ENCODE peak calls at places on chromosomes 7 and 10, in five cellular contexts. One of them, this sample, is unnamed.

GRCh38 chr7:125490167-125490566 is 560.5 kb upstream of the POT1 start:
- DNase-seq in K562: no peak
- DNase-seq in A549: no peak
- DNase-seq in HepG2: no peak
- DNase-seq in H1: no peak
- DNase-seq in this sample: no peak

GRCh38 chr10:16929067-16929466 is 111.8 kb upstream of the RSU1 start:
- DNase-seq in K562: no peak
- DNase-seq in A549: no peak
- DNase-seq in HepG2: peak
- DNase-seq in H1: no peak
- DNase-seq in this sample: no peak

GRCh38 chr10:124640538-124641231 is 103.5 kb downstream of the FAM53B start:
- DNase-seq in K562: peak
- DNase-seq in A549: no peak
- DNase-seq in HepG2: no peak
- DNase-seq in H1: no peak
- DNase-seq in this sample: no peak

GRCh38 chr7:5396999-5397656 is 26.5 kb downstream of the TNRC18 start:
- DNase-seq in K562: no peak
- DNase-seq in A549: peak
- DNase-seq in HepG2: peak
- DNase-seq in H1: no peak
- DNase-seq in this sample: peak

GRCh38 chr10:43138757-43139241 is 554 bp downstream of the CSGALNACT2 start:
- DNase-seq in K562: peak
- DNase-seq in A549: peak
- DNase-seq in HepG2: no peak
- DNase-seq in H1: no peak
- DNase-seq in this sample: peak

GRCh38 chr10:7409732-7410168 is 1.1 kb downstream of the SFMBT2 start:
- DNase-seq in K562: peak
- DNase-seq in A549: no peak
- DNase-seq in HepG2: no peak
- DNase-seq in H1: no peak
- DNase-seq in this sample: no peak

GRCh38 chr7:51376420-51377092 is 59.9 kb upstream of the COBL start:
- DNase-seq in K562: peak
- DNase-seq in A549: no peak
- DNase-seq in HepG2: no peak
- DNase-seq in H1: no peak
- DNase-seq in this sample: no peak

GRCh38 chr10:32983333-32983909 is 25.4 kb upstream of the ITGB1 start:
- DNase-seq in K562: no peak
- DNase-seq in A549: peak
- DNase-seq in HepG2: peak
- DNase-seq in H1: no peak
- DNase-seq in this sample: peak

GRCh38 chr10:77881636-77882035 is 44.9 kb downstream of the DLG5 start:
- DNase-seq in K562: no peak
- DNase-seq in A549: no peak
- DNase-seq in HepG2: peak
- DNase-seq in H1: no peak
- DNase-seq in this sample: no peak

GRCh38 chr7:147635288-147635687 is 955.3 kb upstream of the C7orf33 start:
- DNase-seq in K562: no peak
- DNase-seq in A549: no peak
- DNase-seq in HepG2: no peak
- DNase-seq in H1: no peak
- DNase-seq in this sample: no peak

GRCh38 chr10:130400890-130401289 is 264.7 kb downstream of the GLRX3 start:
- DNase-seq in K562: no peak
- DNase-seq in A549: no peak
- DNase-seq in HepG2: no peak
- DNase-seq in H1: no peak
- DNase-seq in this sample: no peak

GRCh38 chr7:64574481-64575159 is 11.7 kb upstream of the ZNF680 start:
- DNase-seq in K562: no peak
- DNase-seq in A549: no peak
- DNase-seq in HepG2: no peak
- DNase-seq in H1: peak
- DNase-seq in this sample: peak

GRCh38 chr7:33842141-33842540 is 63.2 kb upstream of the BMPER start:
- DNase-seq in K562: no peak
- DNase-seq in A549: no peak
- DNase-seq in HepG2: no peak
- DNase-seq in H1: no peak
- DNase-seq in this sample: no peak

GRCh38 chr7:138864667-138865066 is 66.7 kb upstream of the ATP6V0A4 start:
- DNase-seq in K562: no peak
- DNase-seq in A549: peak
- DNase-seq in HepG2: no peak
- DNase-seq in H1: no peak
- DNase-seq in this sample: peak

GRCh38 chr7:31493714-31494181 is 20.1 kb upstream of the ITPRID1 start:
- DNase-seq in K562: no peak
- DNase-seq in A549: no peak
- DNase-seq in HepG2: peak
- DNase-seq in H1: no peak
- DNase-seq in this sample: no peak

GRCh38 chr7:6153646-6154541 is 118.5 kb downstream of the CYTH3 start:
- DNase-seq in K562: no peak
- DNase-seq in A549: no peak
- DNase-seq in HepG2: no peak
- DNase-seq in H1: no peak
- DNase-seq in this sample: no peak

DNA sequence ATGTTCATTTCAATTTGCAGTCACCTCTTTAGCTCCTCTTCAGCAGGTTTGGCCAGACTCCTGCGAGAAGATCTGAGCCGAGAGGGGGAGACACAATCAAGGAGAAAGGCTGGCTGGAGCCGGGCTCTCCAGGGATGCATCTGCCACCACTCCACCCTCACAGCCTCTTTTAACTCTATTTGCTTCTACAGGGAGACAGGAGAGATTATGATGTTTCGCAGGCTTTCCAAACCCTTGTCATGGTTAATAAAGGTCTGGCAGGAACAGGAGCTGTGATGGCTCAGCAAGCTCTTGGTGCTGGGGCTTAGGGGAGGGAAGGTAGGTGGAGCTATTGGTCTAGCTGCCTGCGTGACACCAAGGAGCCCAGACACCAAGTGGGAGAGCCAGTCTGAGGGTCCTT is 448.1 kb upstream of the PODXL start:
- DNase-seq in K562: no peak
- DNase-seq in A549: no peak
- DNase-seq in HepG2: no peak
- DNase-seq in H1: no peak
- DNase-seq in this sample: no peak
- TF ChIP-seq MAFK in K562: no peak
- TF ChIP-seq MAFK in A549: no peak
- TF ChIP-seq MAFK in HepG2: no peak
- TF ChIP-seq MAFK in H1: no peak
- TF ChIP-seq MAFK in this sample: no peak

GRCh38 chr10:67763499-67764011 is 67.6 kb upstream of the CTNNA3 start:
- DNase-seq in K562: peak
- DNase-seq in A549: peak
- DNase-seq in HepG2: peak
- DNase-seq in H1: peak
- DNase-seq in this sample: peak

GRCh38 chr10:67760272-67760671 is 64.3 kb upstream of the CTNNA3 start:
- DNase-seq in K562: no peak
- DNase-seq in A549: no peak
- DNase-seq in HepG2: no peak
- DNase-seq in H1: no peak
- DNase-seq in this sample: no peak

GRCh38 chr10:67767245-67767644 is 70.7 kb downstream of the DNAJC12 start:
- DNase-seq in K562: no peak
- DNase-seq in A549: no peak
- DNase-seq in HepG2: no peak
- DNase-seq in H1: no peak
- DNase-seq in this sample: no peak

GRCh38 chr10:67764012-67764822 is 68.2 kb upstream of the CTNNA3 start:
- DNase-seq in K562: peak
- DNase-seq in A549: peak
- DNase-seq in HepG2: peak
- DNase-seq in H1: peak
- DNase-seq in this sample: peak
- TF ChIP-seq POLR2A in K562: no peak
- TF ChIP-seq POLR2A in A549: no peak
- TF ChIP-seq POLR2A in HepG2: no peak
- TF ChIP-seq POLR2A in H1: no peak
- TF ChIP-seq POLR2A in this sample: no peak

DNA sequence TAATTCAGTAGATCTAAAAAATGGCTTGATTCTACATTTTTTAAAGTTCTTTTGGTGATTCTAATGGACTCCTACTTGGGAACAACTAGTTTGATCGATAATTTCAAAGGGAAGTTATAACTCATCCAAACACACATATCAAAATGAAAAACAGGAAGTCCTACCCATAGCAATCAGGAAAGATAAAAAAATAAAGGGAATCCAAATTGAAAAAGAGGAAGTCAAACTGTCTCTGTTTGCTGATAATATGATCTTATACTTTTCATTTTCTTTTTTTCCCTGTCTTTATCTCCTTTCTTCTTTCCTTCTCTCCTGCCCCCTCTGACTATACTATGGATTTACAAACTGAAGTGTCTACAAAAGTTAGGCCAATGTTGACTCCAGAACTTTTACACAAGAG is 118.8 kb downstream of the IQUB start:
- DNase-seq in K562: no peak
- DNase-seq in A549: no peak
- DNase-seq in HepG2: no peak
- DNase-seq in H1: no peak
- DNase-seq in this sample: no peak
- TF ChIP-seq MAFK in K562: no peak
- TF ChIP-seq MAFK in A549: no peak
- TF ChIP-seq MAFK in HepG2: no peak
- TF ChIP-seq MAFK in H1: no peak
- TF ChIP-seq MAFK in this sample: no peak

DNA sequence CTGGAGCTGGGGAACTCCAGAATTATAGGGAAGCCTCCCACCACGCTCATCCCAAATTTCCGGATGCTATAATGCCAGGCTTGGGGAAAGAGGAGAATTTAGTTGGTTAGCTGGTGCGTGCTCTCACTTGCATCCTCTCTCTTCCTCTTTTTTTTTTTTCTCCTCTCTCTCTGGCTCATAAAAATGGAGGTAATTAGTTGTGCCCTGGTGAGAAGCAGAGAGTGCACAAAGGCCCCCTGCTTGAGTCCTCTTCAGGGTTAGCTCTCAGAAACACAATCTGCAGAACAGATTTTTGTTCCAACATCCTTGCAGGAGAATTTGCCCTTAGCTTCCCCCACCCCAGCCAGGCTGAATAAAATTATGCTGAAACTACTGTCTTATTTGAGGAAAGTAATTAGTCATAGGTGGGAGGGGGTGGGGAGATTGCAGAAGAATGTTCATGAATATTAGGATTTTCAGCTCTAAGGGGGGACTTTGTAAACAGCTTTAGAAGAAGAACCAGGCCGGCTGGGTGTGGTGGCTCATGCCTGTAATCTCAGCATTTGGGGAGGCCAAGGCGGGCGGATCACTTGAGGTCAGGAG is 7.6 kb downstream of the SERPINE1 start:
- DNase-seq in K562: no peak
- DNase-seq in A549: no peak
- DNase-seq in HepG2: no peak
- DNase-seq in H1: no peak
- DNase-seq in this sample: no peak
- TF ChIP-seq POLR2A in K562: no peak
- TF ChIP-seq POLR2A in A549: no peak
- TF ChIP-seq POLR2A in HepG2: no peak
- TF ChIP-seq POLR2A in H1: no peak
- TF ChIP-seq POLR2A in this sample: peak

GRCh38 chr10:70753841-70754621 is 31.1 kb downstream of the TBATA start:
- DNase-seq in K562: peak
- DNase-seq in A549: no peak
- DNase-seq in HepG2: no peak
- DNase-seq in H1: peak
- DNase-seq in this sample: peak
- TF ChIP-seq MAFK in K562: no peak
- TF ChIP-seq MAFK in A549: no peak
- TF ChIP-seq MAFK in HepG2: no peak
- TF ChIP-seq MAFK in H1: no peak
- TF ChIP-seq MAFK in this sample: no peak

GRCh38 chr10:50624866-50625491 is 1.2 kb upstream of the SGMS1 start:
- DNase-seq in K562: peak
- DNase-seq in A549: peak
- DNase-seq in HepG2: peak
- DNase-seq in H1: no peak
- DNase-seq in this sample: peak
- TF ChIP-seq POLR2A in K562: peak
- TF ChIP-seq POLR2A in A549: peak
- TF ChIP-seq POLR2A in HepG2: peak
- TF ChIP-seq POLR2A in H1: no peak
- TF ChIP-seq POLR2A in this sample: peak

GRCh38 chr10:98778277-98778759 is 331.6 kb upstream of the HPS1 start:
- DNase-seq in K562: peak
- DNase-seq in A549: no peak
- DNase-seq in HepG2: no peak
- DNase-seq in H1: no peak
- DNase-seq in this sample: no peak
- TF ChIP-seq MAFK in K562: no peak
- TF ChIP-seq MAFK in A549: no peak
- TF ChIP-seq MAFK in HepG2: no peak
- TF ChIP-seq MAFK in H1: no peak
- TF ChIP-seq MAFK in this sample: no peak

GRCh38 chr7:135184254-135184841 is 13.8 kb upstream of the CYREN start:
- DNase-seq in K562: peak
- DNase-seq in A549: no peak
- DNase-seq in HepG2: no peak
- DNase-seq in H1: no peak
- DNase-seq in this sample: no peak
- TF ChIP-seq POLR2A in K562: no peak
- TF ChIP-seq POLR2A in A549: no peak
- TF ChIP-seq POLR2A in HepG2: no peak
- TF ChIP-seq POLR2A in H1: no peak
- TF ChIP-seq POLR2A in this sample: no peak

This sample was measured in IMR-90.